ENCODE peak calls at places on chromosomes 3 and 15, in four cellular contexts. M is fibroblast of pulmonary artery, H is RWPE1, D is AG09309. C is an unnamed sample.

GRCh38 chr3:193016437-193016887 is 98.8 kb upstream of the MB21D2 start:
- DNase-seq in M (peak), H (peak), D (no peak), C (no peak)

GRCh38 chr15:59313703-59314332 is 58.9 kb downstream of the MYO1E start:
- DNase-seq in M (peak), H (peak), D (no peak), C (no peak)

GRCh38 chr3:195260286-195260905 is 10.6 kb downstream of the XXYLT1 start:
- DNase-seq in M (no peak), H (no peak), D (no peak), C (no peak)

GRCh38 chr3:185153170-185153733 is 392 bp upstream of the C3orf70 start:
- DNase-seq in M (no peak), H (no peak), D (no peak), C (no peak)

GRCh38 chr3:5140230-5140621 is 18.1 kb downstream of the ARL8B start:
- DNase-seq in M (no peak), H (no peak), D (no peak), C (no peak)

GRCh38 chr15:48040166-48040817 is 80.5 kb upstream of the SLC24A5 start:
- DNase-seq in M (peak), H (peak), D (peak), C (no peak)

GRCh38 chr3:135736740-135737139 is 228.8 kb upstream of the PPP2R3A start:
- DNase-seq in M (no peak), H (no peak), D (no peak), C (no peak)

GRCh38 chr15:87557871-87558270 is 698.7 kb downstream of the NTRK3 start:
- DNase-seq in M (no peak), H (no peak), D (no peak), C (no peak)

GRCh38 chr3:98734737-98735136 is 28.4 kb upstream of the ST3GAL6 start:
- DNase-seq in M (peak), H (no peak), D (no peak), C (no peak)

GRCh38 chr3:134291300-134292254 is 40.9 kb upstream of the RYK start:
- DNase-seq in M (peak), H (peak), D (no peak), C (no peak)

GRCh38 chr15:63880744-63881143 is 47.0 kb upstream of the HERC1 start:
- DNase-seq in M (peak), H (no peak), D (no peak), C (no peak)

GRCh38 chr3:50562866-50563265 is 4.7 kb downstream of the C3orf18 start:
- DNase-seq in M (peak), H (peak), D (peak), C (no peak)

GRCh38 chr15:61327019-61327631 is 98.0 kb upstream of the RORA start:
- DNase-seq in M (no peak), H (no peak), D (no peak), C (no peak)

GRCh38 chr15:72826611-72827010 is 43.1 kb upstream of the ADPGK start:
- DNase-seq in M (no peak), H (no peak), D (no peak), C (no peak)

GRCh38 chr3:24773798-24774197 is 279.1 kb upstream of the THRB start:
- DNase-seq in M (peak), H (peak), D (peak), C (no peak)

GRCh38 chr3:87167634-87168456 is 59.3 kb upstream of the CHMP2B start:
- DNase-seq in M (peak), H (peak), D (peak), C (no peak)

GRCh38 chr15:79427781-79428598 is 4.1 kb upstream of the MINAR1 start:
- DNase-seq in M (no peak), H (no peak), D (no peak), C (no peak)

GRCh38 chr3:87435926-87436630 is 159.7 kb upstream of the POU1F1 start:
- DNase-seq in M (no peak), H (no peak), D (no peak), C (no peak)

GRCh38 chr3:158918451-158918850 is 116.6 kb downstream of the MFSD1 start:
- DNase-seq in M (no peak), H (no peak), D (no peak), C (no peak)

GRCh38 chr3:158920375-158920774 is 118.5 kb downstream of the MFSD1 start:
- DNase-seq in M (no peak), H (no peak), D (no peak), C (no peak)

GRCh38 chr3:158912621-158913020 is 110.8 kb downstream of the MFSD1 start:
- DNase-seq in M (no peak), H (no peak), D (no peak), C (no peak)

GRCh38 chr3:158916111-158916510 is 114.3 kb downstream of the MFSD1 start:
- DNase-seq in M (no peak), H (no peak), D (no peak), C (no peak)

DNA sequence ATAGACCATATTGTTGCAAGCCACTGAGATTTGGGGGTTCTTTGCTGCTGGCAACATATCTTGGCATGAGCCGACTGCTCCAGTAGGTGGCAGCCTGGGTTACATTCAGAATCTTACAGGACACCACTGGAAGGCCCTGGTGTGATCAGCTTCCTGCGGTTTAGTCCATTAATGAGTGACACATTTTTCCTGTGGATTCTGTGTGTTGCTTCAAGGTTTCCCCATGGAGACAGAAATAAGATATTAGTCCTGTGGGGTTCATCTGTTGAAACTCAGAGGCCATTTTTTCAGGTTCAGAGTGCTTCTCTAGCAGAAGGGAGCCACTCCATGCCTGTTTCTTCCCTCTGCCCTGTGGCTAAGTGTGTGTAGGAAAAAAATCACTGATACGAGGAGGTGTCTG is 116.2 kb downstream of the MFSD1 start:
- DNase-seq in M (peak), H (peak), D (peak), C (no peak)
- TF ChIP-seq CTCF in M (peak), H (peak), D (peak), C (no peak)

GRCh38 chr15:25741253-25741575 is 121.9 kb downstream of the ATP10A start:
- DNase-seq in M (no peak), H (no peak), D (no peak), C (no peak)

GRCh38 chr15:25740438-25741252 is 122.5 kb downstream of the ATP10A start:
- DNase-seq in M (no peak), H (no peak), D (no peak), C (no peak)

GRCh38 chr15:25742008-25742407 is 121.1 kb downstream of the ATP10A start:
- DNase-seq in M (no peak), H (no peak), D (no peak), C (no peak)

GRCh38 chr15:25738171-25738792 is 124.8 kb downstream of the ATP10A start:
- DNase-seq in M (no peak), H (no peak), D (no peak), C (no peak)

DNA sequence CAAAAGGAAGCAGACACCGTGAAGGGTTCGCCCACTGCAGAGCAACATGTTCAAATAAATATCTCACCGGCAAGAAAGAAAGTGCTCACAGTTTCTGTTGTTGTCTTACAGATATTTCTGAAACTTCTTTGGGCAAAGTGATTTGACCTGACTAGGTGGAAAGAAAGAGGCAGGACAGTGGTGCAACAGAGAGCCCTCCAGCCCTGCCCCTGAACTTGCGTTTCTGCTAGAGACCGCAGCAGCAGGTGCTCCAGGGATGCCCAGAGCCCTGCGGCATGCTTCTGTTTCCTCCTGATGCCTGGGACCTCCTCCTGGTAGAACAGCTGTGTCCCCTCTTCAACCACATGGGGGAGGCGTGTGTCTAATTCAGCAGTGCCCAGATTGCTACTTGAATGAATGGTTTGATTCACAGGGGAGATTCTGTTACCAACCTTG is 123.4 kb downstream of the ATP10A start:
- DNase-seq in M (peak), H (no peak), D (no peak), C (no peak)
- TF ChIP-seq CTCF in M (peak), H (no peak), D (peak), C (no peak)

GRCh38 chr15:99437315-99438221 is 128.2 kb upstream of the MEF2A start:
- DNase-seq in M (no peak), H (no peak), D (no peak), C (peak)
- TF ChIP-seq CTCF in M (no peak), H (no peak), D (no peak), C (no peak)

DNA sequence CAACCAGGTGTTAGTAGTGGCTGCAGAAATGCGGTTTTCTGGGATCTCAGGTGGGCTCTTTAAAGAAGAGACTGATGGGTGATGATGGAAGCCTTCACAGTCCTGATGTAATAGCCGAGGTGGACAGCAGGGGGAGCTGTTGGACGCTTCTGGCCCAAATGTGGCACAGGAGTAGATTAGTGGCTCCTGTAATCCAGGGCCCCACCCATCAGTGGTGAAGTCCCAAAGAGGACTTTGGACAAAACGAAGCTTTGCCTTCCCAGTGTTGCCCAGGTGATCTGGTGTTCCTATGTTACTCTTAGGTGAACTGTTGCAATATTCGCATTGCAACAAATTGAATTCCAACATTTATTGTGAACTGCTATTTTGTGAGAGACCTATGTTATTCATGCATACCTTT is 31.8 kb upstream of the MYZAP start:
- DNase-seq in M (peak), H (peak), D (no peak), C (peak)
- TF ChIP-seq CTCF in M (peak), H (peak), D (peak), C (no peak)

GRCh38 chr3:63232764-63233396 is 45.2 kb upstream of the SYNPR start:
- DNase-seq in M (peak), H (no peak), D (no peak), C (no peak)

GRCh38 chr3:63231556-63231955 is 46.6 kb upstream of the SYNPR start:
- DNase-seq in M (no peak), H (no peak), D (no peak), C (no peak)

GRCh38 chr3:63228087-63228486 is 50.0 kb upstream of the SYNPR start:
- DNase-seq in M (no peak), H (no peak), D (no peak), C (no peak)

GRCh38 chr3:63230146-63230545 is 48.0 kb upstream of the SYNPR start:
- DNase-seq in M (no peak), H (no peak), D (no peak), C (no peak)

DNA sequence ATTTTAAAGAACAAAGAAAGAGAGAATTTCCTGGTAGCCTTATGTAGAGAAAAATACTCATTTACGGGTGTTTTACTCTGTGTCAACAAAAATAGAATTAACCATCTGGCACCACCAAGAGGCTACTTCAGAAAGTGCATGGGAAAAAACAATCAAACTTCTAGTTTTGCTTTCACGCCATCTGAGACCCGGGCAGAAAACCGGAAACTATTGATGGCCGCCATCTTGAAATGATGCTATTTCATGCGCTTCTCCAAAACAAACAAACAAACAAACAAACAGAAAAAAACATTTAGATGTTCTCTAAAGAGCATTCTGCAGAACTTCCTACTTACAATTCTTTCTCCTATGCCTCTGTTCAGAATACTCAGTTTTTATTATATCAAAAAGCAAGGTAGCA is 49.4 kb upstream of the SYNPR start:
- DNase-seq in M (peak), H (peak), D (peak), C (no peak)
- TF ChIP-seq CTCF in M (peak), H (peak), D (peak), C (no peak)

GRCh38 chr3:20511863-20512262 is 325.9 kb upstream of the SGO1 start:
- DNase-seq in M (peak), H (peak), D (peak), C (no peak)
- TF ChIP-seq CTCF in M (peak), H (peak), D (peak), C (no peak)

GRCh38 chr3:181358060-181358459 is 353.7 kb upstream of the SOX2 start:
- DNase-seq in M (no peak), H (no peak), D (no peak), C (no peak)

GRCh38 chr3:181358555-181358954 is 353.2 kb upstream of the SOX2 start:
- DNase-seq in M (no peak), H (no peak), D (no peak), C (no peak)

DNA sequence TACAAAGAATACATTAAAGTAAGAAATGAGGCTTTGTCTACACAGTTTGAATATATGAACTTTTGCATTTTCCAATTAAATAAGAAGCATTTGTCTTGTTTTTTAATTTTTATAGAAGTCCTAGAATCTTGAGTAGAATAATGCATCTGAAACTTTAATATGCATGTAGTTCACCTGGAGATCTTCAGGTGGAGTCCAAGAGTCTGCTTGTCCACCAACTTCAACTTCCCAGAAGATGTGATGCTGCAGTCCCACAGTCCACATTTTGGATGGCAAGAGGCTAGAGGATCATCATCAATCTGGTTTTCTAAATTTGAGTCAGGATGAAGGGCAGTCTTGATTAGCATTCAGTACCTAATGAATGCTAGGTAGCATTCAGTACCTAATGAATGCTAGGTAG is 357.6 kb upstream of the SOX2 start:
- DNase-seq in M (no peak), H (no peak), D (no peak), C (no peak)
- TF ChIP-seq CTCF in M (no peak), H (no peak), D (no peak), C (no peak)